ENCODE peak calls at places on chromosomes 5 and 9, in four cellular contexts. C is right atrium auricular region, V is HL-60, S is tibial artery. O is an unnamed sample.

GRCh38 chr9:87514136-87514535 is 16.5 kb downstream of the DAPK1 start:
- DNase-seq in C (no peak), V (no peak), S (no peak), O (no peak)

GRCh38 chr5:14168793-14169262 is 25.7 kb downstream of the TRIO start:
- DNase-seq in C (no peak), V (no peak), S (no peak), O (no peak)

GRCh38 chr5:109455598-109456096 is 45.9 kb upstream of the PJA2 start:
- DNase-seq in C (peak; percentile 61), V (no peak), S (peak; percentile 82), O (peak; percentile 98)

GRCh38 chr9:119216891-119217290 is 152.3 kb downstream of the BRINP1 start:
- DNase-seq in C (peak; percentile 62), V (no peak), S (no peak), O (no peak)

GRCh38 chr9:79465171-79465570 is 106.6 kb upstream of the TLE4 start:
- DNase-seq in C (no peak), V (no peak), S (no peak), O (no peak)

GRCh38 chr5:16666140-16666860 is 49.5 kb upstream of the RETREG1 start:
- DNase-seq in C (no peak), V (no peak), S (no peak), O (no peak)

GRCh38 chr5:178322736-178323540 is 90.3 kb upstream of the PHYKPL start:
- DNase-seq in C (no peak), V (no peak), S (no peak), O (no peak)

GRCh38 chr9:73179594-73179993 is 27.9 kb downstream of the ANXA1 start:
- DNase-seq in C (no peak), V (no peak), S (no peak), O (peak; percentile 54)

GRCh38 chr5:43140286-43140685 is 19.6 kb downstream of the ZNF131 start:
- DNase-seq in C (no peak), V (no peak), S (no peak), O (no peak)

GRCh38 chr5:175922192-175922885 is 45.8 kb downstream of the THOC3 start:
- DNase-seq in C (no peak), V (no peak), S (no peak), O (peak; percentile 98)

GRCh38 chr9:100098241-100098886 is 436 bp downstream of the ERP44 start:
- DNase-seq in C (no peak), V (peak; percentile 32), S (peak; percentile 71), O (peak; percentile 42)

GRCh38 chr9:4987996-4988421 is 2.9 kb downstream of the JAK2 start:
- DNase-seq in C (no peak), V (no peak), S (no peak), O (peak; percentile 78)

GRCh38 chr9:137025120-137025966 is 2.7 kb downstream of the ABCA2 start:
- DNase-seq in C (no peak), V (no peak), S (no peak), O (no peak)

GRCh38 chr9:72954431-72955420 is 1.9 kb upstream of the ALDH1A1 start:
- DNase-seq in C (peak; percentile 63), V (peak; percentile 8), S (peak; percentile 67), O (no peak)

GRCh38 chr9:120934271-120934670 is 7.7 kb upstream of the TRAF1 start:
- DNase-seq in C (peak; percentile 58), V (no peak), S (peak; percentile 68), O (no peak)

GRCh38 chr9:87503970-87504369 is 6.3 kb downstream of the DAPK1 start:
- DNase-seq in C (no peak), V (no peak), S (no peak), O (no peak)

GRCh38 chr5:75662080-75662479 is 50.8 kb downstream of the ANKDD1B start:
- DNase-seq in C (no peak), V (no peak), S (no peak), O (no peak)

GRCh38 chr5:14783689-14784088 is 87.9 kb downstream of the ANKH start:
- DNase-seq in C (no peak), V (no peak), S (no peak), O (no peak)

GRCh38 chr5:142034994-142035393 is 22.2 kb upstream of the GNPDA1 start:
- DNase-seq in C (no peak), V (no peak), S (no peak), O (no peak)

GRCh38 chr9:5427005-5427404 is 10.7 kb downstream of the PLGRKT start:
- DNase-seq in C (no peak), V (no peak), S (no peak), O (no peak)

GRCh38 chr5:40716590-40716989 is 36.9 kb downstream of the PTGER4 start:
- DNase-seq in C (no peak), V (no peak), S (no peak), O (no peak)

GRCh38 chr5:93250431-93250830 is 330.6 kb downstream of the NR2F1-AS1 start:
- DNase-seq in C (no peak), V (no peak), S (no peak), O (peak; percentile 37)

GRCh38 chr5:74648835-74649286 is 8.3 kb upstream of the ENC1 start:
- DNase-seq in C (no peak), V (no peak), S (no peak), O (peak; percentile 70)

GRCh38 chr5:66898241-66899039 is 298.2 kb downstream of the CD180 start:
- DNase-seq in C (no peak), V (no peak), S (no peak), O (no peak)

GRCh38 chr5:118441956-118442355 is 546.4 kb downstream of the DTWD2 start:
- DNase-seq in C (no peak), V (no peak), S (no peak), O (no peak)

GRCh38 chr5:7871560-7872113 is 2.7 kb downstream of the MTRR start:
- DNase-seq in C (no peak), V (no peak), S (no peak), O (no peak)

GRCh38 chr5:73214921-73215490 is 42.0 kb downstream of the TMEM174 start:
- DNase-seq in C (no peak), V (no peak), S (no peak), O (no peak)

GRCh38 chr9:129336601-129337286 is 158.7 kb upstream of the IER5L start:
- DNase-seq in C (no peak), V (no peak), S (no peak), O (peak; percentile 80)

GRCh38 chr9:69885474-69885929 is 64.9 kb downstream of the CFAP95 start:
- DNase-seq in C (no peak), V (no peak), S (no peak), O (peak; percentile 69)

GRCh38 chr9:134211811-134212460 is 47.6 kb upstream of the RNU6ATAC start:
- DNase-seq in C (no peak), V (no peak), S (no peak), O (no peak)

GRCh38 chr5:134525687-134526482 is 415 bp downstream of the JADE2 start:
- DNase-seq in C (peak; percentile 75), V (peak; percentile 52), S (peak; percentile 88), O (peak; percentile 86)

GRCh38 chr9:75169623-75170022 is 81.3 kb downstream of the OSTF1 start:
- DNase-seq in C (no peak), V (no peak), S (no peak), O (peak; percentile 41)

GRCh38 chr5:139131881-139132480 is 66.2 kb downstream of the SIL1 start:
- DNase-seq in C (no peak), V (no peak), S (no peak), O (no peak)

GRCh38 chr5:66661149-66661548 is 65.0 kb downstream of the MAST4 start:
- DNase-seq in C (no peak), V (no peak), S (no peak), O (peak; percentile 90)

GRCh38 chr5:61734966-61735365 is 402.9 kb downstream of the ZSWIM6 start:
- DNase-seq in C (no peak), V (no peak), S (no peak), O (no peak)

GRCh38 chr9:132671620-132672412 is 1.6 kb downstream of the GTF3C4 start:
- DNase-seq in C (no peak), V (no peak), S (no peak), O (no peak)

GRCh38 chr5:51806677-51807076 is 423.4 kb downstream of the ISL1 start:
- DNase-seq in C (no peak), V (no peak), S (no peak), O (no peak)

GRCh38 chr5:120297621-120298020 is 166.5 kb upstream of the PRR16 start:
- DNase-seq in C (no peak), V (no peak), S (no peak), O (peak; percentile 8)

GRCh38 chr5:120692346-120692745 is 228.2 kb downstream of the PRR16 start:
- DNase-seq in C (no peak), V (no peak), S (no peak), O (no peak)

GRCh38 chr9:86275962-86276361 is 6.4 kb downstream of the ISCA1 start:
- DNase-seq in C (no peak), V (no peak), S (no peak), O (no peak)
- TF ChIP-seq CTCF in C (no peak), V (no peak), S (no peak), O (peak; percentile 32)

DNA sequence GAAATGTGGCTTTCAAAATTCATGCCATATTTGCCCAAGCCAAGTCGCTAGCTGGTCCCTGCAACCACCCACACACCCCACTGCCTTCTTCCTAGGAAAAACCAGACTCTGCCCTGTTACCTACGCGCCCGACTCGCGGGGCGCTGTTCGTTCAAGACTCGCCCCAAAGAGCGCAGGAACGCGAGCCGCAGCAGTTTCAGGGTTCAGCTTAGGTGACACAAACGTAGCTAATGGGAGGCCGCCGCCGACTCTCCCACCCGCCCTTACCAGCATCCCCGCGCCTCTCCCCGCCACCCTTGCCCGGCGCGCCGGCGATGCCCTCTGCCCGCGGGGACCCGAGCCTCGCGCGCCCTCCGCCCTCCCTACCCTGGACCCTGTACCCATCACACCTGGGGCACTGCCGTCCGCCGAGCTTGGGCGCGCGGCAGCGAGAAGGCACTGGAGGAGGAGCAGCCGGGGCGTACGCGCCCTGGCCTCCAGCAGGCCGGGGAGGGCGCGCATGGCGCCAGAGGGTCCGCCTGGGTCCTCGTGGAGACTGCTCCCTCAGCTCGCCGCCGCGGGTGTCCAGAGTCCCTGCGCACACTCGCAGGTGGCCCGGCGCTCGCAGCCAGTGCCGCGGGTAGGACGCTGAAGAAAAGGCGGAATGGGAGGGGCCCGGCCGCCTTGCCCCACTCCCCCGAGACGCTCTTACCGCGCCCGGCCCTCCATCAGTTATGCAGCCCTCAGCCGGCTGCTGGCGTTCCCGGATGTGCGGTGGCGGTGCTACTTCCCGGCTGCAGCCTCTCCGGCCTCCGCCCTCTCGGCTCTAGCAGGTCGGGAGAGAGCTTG is at the start of gene EMB:
- DNase-seq in C (no peak), V (peak; percentile 50), S (no peak), O (peak; percentile 29)
- H3K4me3 ChIP-seq in C (peak within 1 kb of the TSS; percentile 31), V (peak within 1 kb of the TSS; percentile 56), S (peak within 1 kb of the TSS; percentile 50), O (peak within 1 kb of the TSS; percentile 38)

GRCh38 chr5:21880164-21880563 is 973.0 kb downstream of the CDH12 start:
- DNase-seq in C (no peak), V (no peak), S (no peak), O (no peak)

DNA sequence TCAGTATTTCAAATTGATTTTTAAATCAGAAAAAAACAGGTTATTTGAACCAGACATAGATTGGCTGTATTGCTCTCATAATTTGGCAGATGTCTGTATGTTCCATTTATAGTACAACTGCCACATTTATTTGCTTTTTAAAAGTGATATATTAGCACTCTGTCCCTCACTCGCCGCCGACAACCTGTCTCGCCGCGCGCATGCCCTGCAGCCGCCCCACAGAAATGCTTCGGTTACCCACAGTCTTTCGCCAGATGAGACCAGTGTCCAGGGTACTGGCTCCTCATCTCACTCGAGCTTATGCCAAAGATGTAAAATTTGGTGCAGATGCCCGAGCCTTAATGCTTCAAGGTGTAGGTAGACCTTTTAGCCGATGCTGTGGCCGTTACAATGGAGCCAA is 970.8 kb downstream of the CDH12 start:
- DNase-seq in C (no peak), V (no peak), S (no peak), O (no peak)
- TF ChIP-seq CTCF in C (no peak), V (no peak), S (no peak), O (no peak)

GRCh38 chr9:127945942-127946341 is 8.3 kb upstream of the DPM2 start:
- DNase-seq in C (no peak), V (no peak), S (no peak), O (no peak)
- H3K4me3 ChIP-seq in C (no peak overlapping the region), V (no peak overlapping the region), S (no peak overlapping the region), O (no peak overlapping the region)

O was measured in astrocyte of the spinal cord.